ENCODE peak calls at places on chromosomes 1 and 21, in seven cellular contexts. I, K, L, T, N, P and B are unnamed samples.

GRCh38 chr1:156073740-156074139 is 8.5 kb downstream of the MEX3A start:
- DNase-seq in P (no peak), L (no peak), I (no peak), K (no peak), T (no peak), N (peak), B (no peak)

GRCh38 chr1:7621334-7622219 is 149.5 kb upstream of the VAMP3 start:
- DNase-seq in P (peak), L (no peak), K (peak), N (no peak), I (peak), T (no peak), B (no peak)

GRCh38 chr1:3168678-3169077 is 99.7 kb downstream of the PRDM16 start:
- DNase-seq in K (no peak), L (peak), T (no peak), N (no peak), I (no peak), P (no peak), B (peak)

GRCh38 chr21:33121715-33122475 is 52.0 kb downstream of the OLIG1 start:
- DNase-seq in P (no peak), I (no peak), K (peak), T (no peak), L (no peak), N (peak), B (no peak)

GRCh38 chr1:88180449-88181108 is 503.5 kb upstream of the PKN2 start:
- DNase-seq in L (peak), P (peak), N (peak), I (peak), K (peak), T (peak), B (peak)

GRCh38 chr1:66434096-66434495 is 99.9 kb upstream of the SGIP1 start:
- DNase-seq in T (no peak), P (no peak), N (no peak), K (no peak), I (no peak), L (no peak), B (no peak)

GRCh38 chr1:33429332-33429731 is 1.6 kb downstream of the PHC2 start:
- DNase-seq in P (no peak), T (no peak), L (no peak), K (no peak), N (peak), I (no peak), B (no peak)

GRCh38 chr1:35203295-35203694 is 10.3 kb upstream of the SFPQ start:
- DNase-seq in N (no peak), L (no peak), K (no peak), I (no peak), T (no peak), P (no peak), B (no peak)

GRCh38 chr1:234780531-234781162 is 170.7 kb upstream of the IRF2BP2 start:
- DNase-seq in N (peak), T (no peak), I (no peak), L (no peak), K (peak), P (no peak), B (no peak)

GRCh38 chr1:4690951-4691675 is 36.7 kb downstream of the AJAP1 start:
- DNase-seq in N (no peak), L (no peak), I (no peak), K (no peak), P (no peak), T (no peak), B (no peak)